ENCODE peak calls at places on chromosomes 1 and 21, in four cellular contexts. One of them, this sample, is unnamed.

GRCh38 chr1:164611754-164612642 is 53.0 kb downstream of the PBX1 start:
- DNase-seq in transverse colon: peak; percentile 75
- DNase-seq in Peyer's patch: no peak
- DNase-seq in CD8-positive, alpha-beta T cell: no peak
- DNase-seq in this sample: no peak

GRCh38 chr1:7940745-7941436 is at the start of gene TNFRSF9:
- DNase-seq in transverse colon: no peak
- DNase-seq in Peyer's patch: no peak
- DNase-seq in CD8-positive, alpha-beta T cell: peak; percentile 64
- DNase-seq in this sample: peak; percentile 33

GRCh38 chr1:183734600-183735036 is 70.3 kb upstream of the RGL1 start:
- DNase-seq in transverse colon: no peak
- DNase-seq in Peyer's patch: no peak
- DNase-seq in CD8-positive, alpha-beta T cell: no peak
- DNase-seq in this sample: no peak

GRCh38 chr1:212702672-212703071 is 3.0 kb upstream of the BATF3 start:
- DNase-seq in transverse colon: no peak
- DNase-seq in Peyer's patch: no peak
- DNase-seq in CD8-positive, alpha-beta T cell: no peak
- DNase-seq in this sample: no peak

GRCh38 chr1:204257446-204257845 is 43.7 kb upstream of the GOLT1A start:
- DNase-seq in transverse colon: no peak
- DNase-seq in Peyer's patch: no peak
- DNase-seq in CD8-positive, alpha-beta T cell: no peak
- DNase-seq in this sample: no peak

GRCh38 chr1:39283858-39284257 is 79.4 kb downstream of the MACF1 start:
- DNase-seq in transverse colon: no peak
- DNase-seq in Peyer's patch: no peak
- DNase-seq in CD8-positive, alpha-beta T cell: no peak
- DNase-seq in this sample: no peak

GRCh38 chr1:156419863-156420208 is 50.8 kb downstream of the RHBG start:
- DNase-seq in transverse colon: no peak
- DNase-seq in Peyer's patch: peak; percentile 47
- DNase-seq in CD8-positive, alpha-beta T cell: peak; percentile 59
- DNase-seq in this sample: no peak

GRCh38 chr1:79079770-79080169 is 73.2 kb upstream of the ADGRL4 start:
- DNase-seq in transverse colon: no peak
- DNase-seq in Peyer's patch: no peak
- DNase-seq in CD8-positive, alpha-beta T cell: no peak
- DNase-seq in this sample: no peak

GRCh38 chr1:89489037-89489729 is 35.4 kb upstream of the LRRC8B start:
- DNase-seq in transverse colon: no peak
- DNase-seq in Peyer's patch: no peak
- DNase-seq in CD8-positive, alpha-beta T cell: no peak
- DNase-seq in this sample: no peak

GRCh38 chr1:92837062-92837461 is 5.2 kb downstream of the RPL5 start:
- DNase-seq in transverse colon: no peak
- DNase-seq in Peyer's patch: no peak
- DNase-seq in CD8-positive, alpha-beta T cell: no peak
- DNase-seq in this sample: no peak

GRCh38 chr1:7060826-7061225 is 275.6 kb downstream of the CAMTA1 start:
- DNase-seq in transverse colon: no peak
- DNase-seq in Peyer's patch: no peak
- DNase-seq in CD8-positive, alpha-beta T cell: no peak
- DNase-seq in this sample: no peak

GRCh38 chr1:178051071-178051470 is 42.8 kb upstream of the RASAL2 start:
- DNase-seq in transverse colon: no peak
- DNase-seq in Peyer's patch: no peak
- DNase-seq in CD8-positive, alpha-beta T cell: no peak
- DNase-seq in this sample: no peak

GRCh38 chr1:10378071-10378841 is 20.6 kb upstream of the PGD start:
- DNase-seq in transverse colon: no peak
- DNase-seq in Peyer's patch: no peak
- DNase-seq in CD8-positive, alpha-beta T cell: no peak
- DNase-seq in this sample: peak; percentile 59

DNA sequence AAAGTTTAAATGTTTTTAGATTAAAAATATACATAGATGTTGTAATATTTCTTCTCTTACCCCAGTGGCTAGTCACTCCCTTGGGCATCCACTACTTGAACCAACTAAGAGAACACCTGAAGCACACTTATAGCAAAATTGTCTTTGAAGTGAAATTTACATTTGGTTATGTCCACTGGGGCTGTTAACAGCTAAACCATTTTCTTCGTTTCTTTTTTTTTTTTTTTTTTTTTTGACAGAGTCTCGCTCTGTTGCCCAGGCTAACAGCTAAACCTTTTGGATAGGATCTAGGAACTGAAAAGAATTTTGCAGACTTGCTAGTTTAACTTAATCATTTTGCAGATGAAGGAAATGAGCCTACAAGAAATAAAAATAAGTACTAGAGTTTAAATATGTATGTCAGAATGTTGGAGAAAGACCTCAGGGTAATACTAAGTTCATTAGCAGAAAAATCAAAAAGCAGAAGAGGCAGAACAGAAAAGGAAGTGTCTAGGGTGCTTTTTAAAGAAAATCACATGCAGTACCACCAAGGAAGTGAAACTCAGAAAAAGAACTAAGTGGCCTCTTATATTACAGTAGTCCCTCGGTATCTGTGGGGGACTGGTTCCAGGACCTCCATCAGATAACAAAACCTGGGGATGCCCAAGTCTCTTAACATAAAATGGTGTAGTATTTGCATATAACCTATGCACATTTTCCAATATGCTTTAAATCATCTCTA is 11.8 kb downstream of the DRAM2 start:
- DNase-seq in transverse colon: no peak
- DNase-seq in Peyer's patch: peak; percentile 53
- DNase-seq in CD8-positive, alpha-beta T cell: no peak
- DNase-seq in this sample: no peak
- H3K4me3 ChIP-seq in transverse colon: no peak overlapping the region
- H3K4me3 ChIP-seq in Peyer's patch: no peak overlapping the region
- H3K4me3 ChIP-seq in CD8-positive, alpha-beta T cell: no peak overlapping the region
- H3K4me3 ChIP-seq in this sample: no peak overlapping the region

GRCh38 chr1:244029137-244029536 is 21.9 kb upstream of the ZBTB18 start:
- DNase-seq in transverse colon: no peak
- DNase-seq in Peyer's patch: no peak
- DNase-seq in CD8-positive, alpha-beta T cell: no peak
- DNase-seq in this sample: no peak
- TF ChIP-seq CTCF in transverse colon: no peak
- TF ChIP-seq CTCF in Peyer's patch: no peak
- TF ChIP-seq CTCF in CD8-positive, alpha-beta T cell: no peak
- TF ChIP-seq CTCF in this sample: no peak

DNA sequence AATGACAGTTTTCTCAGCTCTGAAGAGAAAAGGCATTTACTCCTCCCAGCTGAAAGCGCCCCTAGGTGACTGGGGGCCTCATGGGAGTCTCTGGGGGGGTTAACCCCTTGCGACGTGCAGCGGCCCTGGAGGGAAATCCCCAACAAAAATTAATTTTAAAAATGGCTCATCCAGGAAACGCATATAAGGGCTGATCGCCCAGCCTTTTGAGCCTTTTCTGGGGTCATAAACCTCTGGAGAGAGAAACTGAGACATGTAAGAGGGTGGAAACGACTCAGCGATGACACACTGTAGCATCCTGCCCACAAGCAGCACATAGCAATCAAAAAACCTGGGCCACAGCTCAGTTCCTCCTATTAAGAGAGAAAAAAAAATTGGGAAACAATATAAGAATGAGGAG is 20.4 kb upstream of the HPDL start:
- DNase-seq in transverse colon: no peak
- DNase-seq in Peyer's patch: no peak
- DNase-seq in CD8-positive, alpha-beta T cell: no peak
- DNase-seq in this sample: no peak
- H3K27ac ChIP-seq in transverse colon: no peak overlapping the region
- H3K27ac ChIP-seq in Peyer's patch: no peak overlapping the region
- H3K27ac ChIP-seq in CD8-positive, alpha-beta T cell: no peak overlapping the region
- H3K27ac ChIP-seq in this sample: no peak overlapping the region

GRCh38 chr21:45158491-45159423 is 84.4 kb downstream of the ADARB1 start:
- DNase-seq in transverse colon: no peak
- DNase-seq in Peyer's patch: no peak
- DNase-seq in CD8-positive, alpha-beta T cell: no peak
- DNase-seq in this sample: no peak
- H3K4me3 ChIP-seq in transverse colon: no peak overlapping the region
- H3K4me3 ChIP-seq in Peyer's patch: no peak overlapping the region
- H3K4me3 ChIP-seq in CD8-positive, alpha-beta T cell: no peak overlapping the region
- H3K4me3 ChIP-seq in this sample: no peak overlapping the region

DNA sequence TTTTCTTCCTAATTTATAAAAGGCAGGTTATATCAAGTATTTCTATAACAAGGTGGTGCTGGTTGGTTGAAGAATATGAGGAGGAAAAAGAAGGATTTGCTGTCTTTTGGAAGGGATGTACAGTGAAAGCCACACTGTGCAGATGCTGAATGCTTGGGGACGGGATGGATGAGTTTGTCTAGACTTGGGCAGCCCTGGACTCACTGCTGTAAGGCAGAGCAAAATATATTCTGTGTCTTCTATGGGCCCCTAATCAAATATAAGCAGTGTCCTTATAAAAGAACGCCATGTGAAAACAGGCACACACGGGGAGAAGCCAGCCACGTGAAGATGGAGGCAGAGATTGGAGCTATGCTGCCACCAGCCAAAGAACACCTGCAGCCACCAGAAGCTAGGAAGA is 47.4 kb downstream of the PHC2 start:
- DNase-seq in transverse colon: no peak
- DNase-seq in Peyer's patch: no peak
- DNase-seq in CD8-positive, alpha-beta T cell: no peak
- DNase-seq in this sample: no peak
- TF ChIP-seq CTCF in transverse colon: no peak
- TF ChIP-seq CTCF in Peyer's patch: no peak
- TF ChIP-seq CTCF in CD8-positive, alpha-beta T cell: no peak
- TF ChIP-seq CTCF in this sample: no peak

GRCh38 chr1:26721669-26722355 is 26.0 kb downstream of the ARID1A start:
- DNase-seq in transverse colon: no peak
- DNase-seq in Peyer's patch: no peak
- DNase-seq in CD8-positive, alpha-beta T cell: no peak
- DNase-seq in this sample: no peak

GRCh38 chr1:26726784-26727183 is 31.0 kb downstream of the ARID1A start:
- DNase-seq in transverse colon: no peak
- DNase-seq in Peyer's patch: no peak
- DNase-seq in CD8-positive, alpha-beta T cell: no peak
- DNase-seq in this sample: no peak

GRCh38 chr1:26724938-26725337 is 29.1 kb downstream of the ARID1A start:
- DNase-seq in transverse colon: no peak
- DNase-seq in Peyer's patch: no peak
- DNase-seq in CD8-positive, alpha-beta T cell: no peak
- DNase-seq in this sample: no peak

GRCh38 chr1:26724118-26724517 is 28.3 kb downstream of the ARID1A start:
- DNase-seq in transverse colon: no peak
- DNase-seq in Peyer's patch: no peak
- DNase-seq in CD8-positive, alpha-beta T cell: no peak
- DNase-seq in this sample: no peak

GRCh38 chr1:26723013-26723991 is 27.5 kb downstream of the ARID1A start:
- DNase-seq in transverse colon: peak; percentile 84
- DNase-seq in Peyer's patch: peak; percentile 68
- DNase-seq in CD8-positive, alpha-beta T cell: peak; percentile 53
- DNase-seq in this sample: peak; percentile 79
- H3K27ac ChIP-seq in transverse colon: peak overlapping the region; percentile 70
- H3K27ac ChIP-seq in Peyer's patch: peak overlapping the region; percentile 55
- H3K27ac ChIP-seq in CD8-positive, alpha-beta T cell: no peak overlapping the region
- H3K27ac ChIP-seq in this sample: peak overlapping the region; percentile 31

GRCh38 chr1:243849089-243850012 is 692 bp downstream of the AKT3 start:
- DNase-seq in transverse colon: peak; percentile 50
- DNase-seq in Peyer's patch: peak; percentile 64
- DNase-seq in CD8-positive, alpha-beta T cell: peak; percentile 62
- DNase-seq in this sample: peak; percentile 58

GRCh38 chr1:243850368-243851128 is 505 bp upstream of the AKT3 start:
- DNase-seq in transverse colon: peak; percentile 81
- DNase-seq in Peyer's patch: peak; percentile 81
- DNase-seq in CD8-positive, alpha-beta T cell: peak; percentile 82
- DNase-seq in this sample: peak; percentile 73

GRCh38 chr1:243850013-243850367 is at the start of gene AKT3:
- DNase-seq in transverse colon: no peak
- DNase-seq in Peyer's patch: no peak
- DNase-seq in CD8-positive, alpha-beta T cell: no peak
- DNase-seq in this sample: no peak

GRCh38 chr1:243851129-243851756 is 1.2 kb upstream of the AKT3 start:
- DNase-seq in transverse colon: no peak
- DNase-seq in Peyer's patch: no peak
- DNase-seq in CD8-positive, alpha-beta T cell: no peak
- DNase-seq in this sample: no peak

GRCh38 chr1:243851765-243852164 is 1.7 kb upstream of the AKT3 start:
- DNase-seq in transverse colon: no peak
- DNase-seq in Peyer's patch: no peak
- DNase-seq in CD8-positive, alpha-beta T cell: no peak
- DNase-seq in this sample: no peak
- H3K4me3 ChIP-seq in transverse colon: no peak overlapping the region
- H3K4me3 ChIP-seq in Peyer's patch: no peak overlapping the region
- H3K4me3 ChIP-seq in CD8-positive, alpha-beta T cell: no peak overlapping the region
- H3K4me3 ChIP-seq in this sample: no peak overlapping the region

DNA sequence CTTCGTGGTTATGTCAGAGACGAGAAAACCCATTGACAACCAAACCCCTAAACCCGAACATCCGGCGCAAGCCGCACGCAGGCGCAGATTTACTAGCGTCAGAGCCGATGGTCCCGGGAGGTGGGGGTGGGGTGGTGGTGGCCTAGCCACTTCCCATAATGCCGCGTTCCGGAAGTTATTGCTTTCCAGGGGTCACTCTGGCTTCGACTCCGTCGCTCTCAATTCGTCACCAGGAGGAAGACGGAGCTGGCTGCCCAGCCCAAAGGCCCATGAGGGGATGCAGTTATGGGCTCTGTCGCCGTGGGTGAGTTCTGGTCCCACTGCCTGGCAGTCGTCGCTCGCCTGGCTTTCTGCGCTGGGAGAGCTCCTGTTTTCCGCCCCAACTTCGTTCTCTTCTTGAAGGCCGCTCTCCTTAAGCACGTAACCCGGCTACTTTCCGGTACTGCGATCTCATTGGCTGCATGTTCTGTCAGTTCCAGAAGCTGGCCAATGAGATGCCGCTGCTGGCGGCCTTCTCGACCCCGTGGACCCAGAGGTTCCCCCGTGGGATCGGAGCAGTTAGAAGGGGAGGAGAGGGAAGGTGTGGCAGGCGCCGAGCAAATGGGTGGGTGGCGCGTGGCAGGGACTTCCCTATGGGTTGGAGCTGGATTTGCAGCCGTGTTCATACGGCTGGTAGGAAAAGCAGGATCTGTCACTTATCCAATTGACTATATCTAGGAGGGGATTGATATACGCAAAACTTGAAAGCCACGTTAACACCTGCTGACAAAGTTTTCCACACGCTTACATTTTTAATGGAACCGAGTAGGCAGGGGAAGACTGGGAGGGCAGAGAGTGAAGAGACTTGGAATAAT is at the start of gene USP16:
- DNase-seq in transverse colon: peak; percentile 97
- DNase-seq in Peyer's patch: peak; percentile 93
- DNase-seq in CD8-positive, alpha-beta T cell: peak; percentile 94
- DNase-seq in this sample: peak; percentile 98
- TF ChIP-seq CTCF in transverse colon: no peak
- TF ChIP-seq CTCF in Peyer's patch: no peak
- TF ChIP-seq CTCF in CD8-positive, alpha-beta T cell: no peak
- TF ChIP-seq CTCF in this sample: peak; percentile 7

This sample was measured in right lobe of liver.